ENCODE peak calls at places on chromosomes 6 and 20, in six cellular contexts. Q is IMR-90, T is K562, D is SK-N-SH, M is GM12878, I is H1. O is an unnamed sample.

GRCh38 chr6:53593001-53593488 is 48.1 kb upstream of the GCLC start:
- DNase-seq in Q (peak; percentile 79), T (no peak), D (no peak), M (no peak), I (no peak), O (no peak)

GRCh38 chr6:81735756-81736380 is 16.6 kb downstream of the TENT5A start:
- DNase-seq in Q (peak; percentile 38), T (no peak), D (no peak), M (no peak), I (no peak), O (no peak)

GRCh38 chr6:85673198-85674139 is 30.8 kb upstream of the SYNCRIP start:
- DNase-seq in Q (no peak), T (no peak), D (no peak), M (no peak), I (no peak), O (no peak)

GRCh38 chr6:35008858-35009257 is 119.8 kb downstream of the ANKS1A start:
- DNase-seq in Q (no peak), T (no peak), D (no peak), M (no peak), I (no peak), O (no peak)

GRCh38 chr6:121856296-121856695 is 420.9 kb downstream of the GJA1 start:
- DNase-seq in Q (peak; percentile 55), T (no peak), D (no peak), M (no peak), I (no peak), O (no peak)

GRCh38 chr6:37551002-37551401 is 51.3 kb upstream of the CCDC167 start:
- DNase-seq in Q (no peak), T (no peak), D (no peak), M (no peak), I (no peak), O (no peak)

GRCh38 chr20:910132-910839 is 5.8 kb downstream of the ANGPT4 start:
- DNase-seq in Q (no peak), T (no peak), D (no peak), M (no peak), I (no peak), O (no peak)

GRCh38 chr6:161866570-161866969 is 592.7 kb upstream of the AGPAT4 start:
- DNase-seq in Q (no peak), T (no peak), D (no peak), M (no peak), I (no peak), O (no peak)

GRCh38 chr6:97085772-97086171 is 161.2 kb downstream of the KLHL32 start:
- DNase-seq in Q (peak; percentile 19), T (no peak), D (no peak), M (no peak), I (no peak), O (no peak)

GRCh38 chr6:5084192-5084786 is 852 bp upstream of the PPP1R3G start:
- DNase-seq in Q (no peak), T (peak; percentile 46), D (peak; percentile 72), M (no peak), I (no peak), O (no peak)

DNA sequence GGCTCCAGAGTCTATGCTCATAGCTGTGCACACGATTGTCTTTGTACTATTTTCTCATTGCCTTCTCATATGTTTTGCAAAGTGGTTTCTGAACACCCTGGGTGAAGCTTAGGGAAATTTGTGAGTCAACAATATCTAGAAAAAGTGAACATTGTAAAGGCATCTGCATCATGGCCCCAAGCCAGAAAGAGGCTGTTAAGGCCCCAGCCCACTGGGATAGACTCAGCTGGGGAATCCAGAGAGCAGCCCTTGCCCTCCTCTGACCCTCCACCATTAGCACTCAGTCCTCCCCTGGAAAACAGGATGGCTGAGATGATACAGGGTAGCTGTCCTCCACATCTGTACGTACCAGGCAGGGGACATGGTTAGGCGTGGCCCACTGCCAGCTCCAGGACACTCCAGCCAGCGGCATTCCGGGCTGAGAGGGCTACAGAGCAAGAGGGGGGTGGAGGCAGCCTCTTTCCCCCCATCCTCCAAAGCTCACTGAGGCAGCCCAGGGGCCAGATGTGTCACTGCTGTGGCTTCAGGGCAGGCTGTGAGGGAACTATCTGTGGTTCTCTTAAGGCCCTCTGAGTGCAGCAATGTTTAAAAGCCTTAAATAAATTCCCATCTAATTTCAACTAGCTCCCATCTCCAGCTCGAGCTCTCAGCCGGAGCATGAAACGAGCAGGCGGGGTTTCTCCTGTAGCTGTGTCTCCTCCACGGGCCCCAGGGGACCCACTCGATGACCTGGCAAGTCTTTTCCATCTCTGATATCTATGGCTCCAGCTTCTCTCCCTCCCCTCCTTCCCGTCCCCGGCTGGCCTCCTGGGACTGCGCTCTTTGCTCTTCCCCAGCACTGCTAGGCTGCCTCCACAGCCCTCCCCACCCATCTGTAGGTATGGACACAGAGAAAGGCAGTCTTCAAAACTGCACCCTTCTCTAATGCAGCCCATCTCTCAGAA is 209.4 kb upstream of the LRFN2 start:
- DNase-seq in Q (no peak), T (no peak), D (peak; percentile 64), M (no peak), I (no peak), O (no peak)
- TF ChIP-seq RAD21 in Q (no peak), T (no peak), D (no peak), M (no peak), I (no peak), O (no peak)

DNA sequence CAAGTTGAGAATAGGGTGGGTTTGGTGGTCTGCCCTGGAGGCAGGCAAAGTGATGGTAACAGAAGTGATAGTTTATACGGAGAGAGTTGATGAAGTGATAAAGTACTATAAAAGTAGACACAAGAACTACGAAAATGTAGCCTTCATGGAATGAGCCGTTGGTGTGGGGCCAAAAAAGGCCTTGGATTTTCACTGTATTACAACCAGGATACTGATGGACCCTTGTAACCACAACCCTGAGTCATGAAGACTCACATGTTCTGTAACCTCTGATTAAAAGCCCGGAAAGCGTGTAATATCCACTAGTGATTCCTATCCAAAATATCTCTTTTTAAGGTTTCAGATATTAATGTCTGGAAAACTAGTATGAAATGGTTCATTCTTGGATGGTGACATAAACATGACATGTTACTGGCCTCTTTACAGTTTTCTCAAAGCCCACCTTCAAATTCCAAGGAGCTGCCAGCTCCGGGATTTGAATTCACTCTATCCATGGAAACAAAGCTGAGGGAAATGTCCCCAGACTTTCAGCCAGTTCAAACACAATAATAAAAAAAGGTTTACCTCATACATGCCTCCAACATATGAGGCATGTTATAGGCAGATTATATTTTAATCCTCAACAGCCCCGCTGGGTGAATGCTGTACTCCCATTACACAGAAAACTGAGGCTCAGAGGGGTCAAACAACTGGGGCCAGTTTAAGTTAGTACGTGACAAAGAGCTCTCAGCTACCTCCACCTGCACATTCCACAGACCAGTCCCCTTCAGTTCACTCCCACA is 55.4 kb downstream of the MRPL14 start:
- DNase-seq in Q (peak; percentile 98), T (no peak), D (no peak), M (no peak), I (no peak), O (no peak)
- TF ChIP-seq RAD21 in Q (no peak), T (no peak), D (no peak), M (no peak), I (no peak), O (no peak)

GRCh38 chr6:73728548-73729205 is 32.7 kb downstream of the CD109 start:
- DNase-seq in Q (no peak), T (no peak), D (no peak), M (peak; percentile 31), I (no peak), O (no peak)
- TF ChIP-seq RAD21 in Q (no peak), T (no peak), D (no peak), M (no peak), I (no peak), O (no peak)

DNA sequence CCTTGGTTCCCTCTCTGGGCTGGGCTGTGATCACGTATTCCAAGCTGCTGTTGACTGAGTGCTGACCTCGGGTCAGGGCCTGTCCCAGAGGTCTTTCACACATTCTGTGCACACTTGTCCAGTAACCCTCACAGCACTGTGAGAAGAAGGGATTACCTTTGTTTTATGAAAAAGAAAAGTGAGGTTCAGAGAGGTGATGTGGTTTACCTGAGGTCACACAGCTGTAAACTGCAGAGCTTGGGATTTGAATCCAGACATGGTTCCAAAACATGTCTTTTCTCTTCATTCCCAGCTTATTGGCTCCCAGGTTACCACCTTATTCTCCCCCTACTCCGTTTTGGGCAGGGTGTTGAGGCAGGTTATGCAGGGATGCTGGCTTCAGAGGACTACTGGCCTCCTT is 28.4 kb upstream of the CDH22 start:
- DNase-seq in Q (no peak), T (no peak), D (no peak), M (no peak), I (no peak), O (no peak)
- TF ChIP-seq RAD21 in Q (no peak), T (no peak), D (no peak), M (no peak), I (no peak), O (no peak)

GRCh38 chr20:33909331-33909921 is 84.3 kb upstream of the RALY start:
- DNase-seq in Q (peak; percentile 96), T (no peak), D (no peak), M (no peak), I (no peak), O (peak; percentile 12)
- TF ChIP-seq RAD21 in Q (peak; percentile 7), T (no peak), D (no peak), M (no peak), I (no peak), O (no peak)

GRCh38 chr20:10576411-10576810 is 97.4 kb downstream of the JAG1 start:
- DNase-seq in Q (no peak), T (no peak), D (no peak), M (no peak), I (no peak), O (no peak)

GRCh38 chr20:10571313-10571815 is 102.4 kb downstream of the JAG1 start:
- DNase-seq in Q (no peak), T (no peak), D (no peak), M (no peak), I (no peak), O (no peak)

GRCh38 chr20:10573951-10574339 is 99.9 kb downstream of the JAG1 start:
- DNase-seq in Q (no peak), T (no peak), D (no peak), M (no peak), I (no peak), O (no peak)

GRCh38 chr20:10572853-10573252 is 100.9 kb downstream of the JAG1 start:
- DNase-seq in Q (no peak), T (no peak), D (no peak), M (no peak), I (no peak), O (no peak)

DNA sequence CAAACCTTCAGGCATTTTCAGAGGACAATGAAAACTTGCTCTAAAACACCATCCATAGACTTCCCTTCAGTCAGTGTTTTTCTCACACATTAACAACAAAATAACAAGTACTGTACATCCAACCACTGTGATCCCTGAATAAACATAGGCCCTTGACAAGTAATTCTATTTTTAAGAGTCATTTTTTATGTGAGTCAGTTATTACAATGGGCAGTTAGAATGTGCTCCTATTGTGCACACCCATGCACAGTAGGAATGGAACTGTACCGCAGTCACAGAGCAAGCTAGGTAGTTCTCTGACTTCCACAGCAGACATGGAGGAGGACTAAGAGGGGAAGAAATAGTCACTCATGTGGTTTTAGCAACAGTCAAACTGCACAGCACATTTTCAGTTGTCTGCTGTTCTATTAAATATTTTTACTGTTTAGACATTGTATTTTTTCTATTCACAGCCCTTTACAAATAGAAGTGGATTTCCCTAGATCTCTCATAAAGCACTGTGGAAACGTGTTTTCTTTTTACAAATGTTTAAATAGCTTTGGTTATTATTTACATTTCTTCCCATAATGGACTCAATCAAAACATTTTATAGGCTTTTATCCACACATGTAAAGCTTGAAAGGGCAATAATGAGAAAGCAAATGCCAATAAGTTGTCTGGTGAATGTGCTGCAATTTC is 100.4 kb downstream of the JAG1 start:
- DNase-seq in Q (no peak), T (no peak), D (no peak), M (no peak), I (no peak), O (no peak)
- TF ChIP-seq RAD21 in Q (no peak), T (no peak), D (no peak), M (no peak), I (no peak), O (no peak)